ENCODE peak calls at places on chromosomes 7 and 10, in nine cellular contexts. A is EL; D is effector memory CD8-positive, alpha-beta T cell; X is activated gamma-delta T cell treated with anti-CD3 and anti-CD28 coated beads, Interleukin-2, amount 50 U/mL, for 16 hours; V is hypothalamus; Z is amniotic epithelial cell; O is Kasumi-1; N is foreskin fibroblast; L is amniotic stem cell. G is an unnamed sample.

GRCh38 chr7:15954671-15955354 is 268.3 kb upstream of the MEOX2 start:
- DNase-seq in L (no peak), N (no peak), O (no peak), X (no peak), A (no peak), Z (no peak), D (no peak), V (no peak), G (no peak)

GRCh38 chr10:44383749-44384600 is 922 bp downstream of the CXCL12 start:
- DNase-seq in Z (peak; percentile 30), O (no peak), A (peak; percentile 57), D (no peak), N (peak; percentile 24), X (no peak), L (no peak), V (peak; percentile 28), G (peak; percentile 42)

GRCh38 chr7:155000795-155001194 is 2.1 kb downstream of the PAXIP1 start:
- DNase-seq in V (no peak), L (no peak), O (no peak), N (no peak), D (no peak), A (no peak), X (no peak), Z (no peak), G (no peak)

GRCh38 chr7:108404509-108405435 is 51.5 kb downstream of the NRCAM start:
- DNase-seq in D (no peak), Z (no peak), N (peak; percentile 12), X (no peak), L (no peak), V (no peak), A (no peak), O (no peak), G (no peak)

GRCh38 chr7:521221-522070 is 1.8 kb upstream of the PDGFA start:
- DNase-seq in A (peak; percentile 54), Z (no peak), O (no peak), X (no peak), D (no peak), N (no peak), L (no peak), V (peak; percentile 24), G (peak; percentile 79)

GRCh38 chr10:106560925-106561640 is 603.4 kb downstream of the SORCS1 start:
- DNase-seq in N (peak; percentile 79), D (no peak), L (peak; percentile 20), X (no peak), Z (peak; percentile 77), O (no peak), V (no peak), A (peak; percentile 82), G (no peak)

GRCh38 chr10:28872592-28873165 is 195.4 kb downstream of the BAMBI start:
- DNase-seq in V (no peak), L (no peak), X (no peak), Z (peak; percentile 98), D (no peak), A (no peak), N (no peak), O (no peak), G (peak; percentile 39)

GRCh38 chr7:143896667-143897066 is 5.3 kb downstream of the TCAF1 start:
- DNase-seq in V (no peak), O (no peak), X (no peak), Z (no peak), N (no peak), L (no peak), D (no peak), A (no peak), G (no peak)

GRCh38 chr7:41732279-41733062 is 29.6 kb upstream of the INHBA start:
- DNase-seq in Z (no peak), N (no peak), V (peak; percentile 2), O (peak; percentile 58), A (peak; percentile 21), D (no peak), X (no peak), L (no peak), G (no peak)